ENCODE peak calls at places on chromosomes 16 and 17, in eight cellular contexts. B is stomach, J is H54, M is IMR-90, R is HCT116, X is uterus, V is upper lobe of left lung, P is body of pancreas. G is an unnamed sample.

GRCh38 chr17:14297161-14297851 is 3.6 kb upstream of the HS3ST3B1 start:
- DNase-seq in X (no peak), V (peak), P (peak), B (peak), J (no peak), R (no peak), M (no peak), G (no peak)

GRCh38 chr16:77290451-77291110 is 91.4 kb downstream of the SYCE1L start:
- DNase-seq in M (peak), X (no peak), V (no peak), P (no peak), J (no peak), R (no peak), B (no peak), G (no peak)

GRCh38 chr17:30332057-30332542 is 1.8 kb downstream of the TMIGD1 start:
- DNase-seq in B (no peak), V (no peak), X (no peak), P (no peak), R (no peak), M (peak), J (no peak), G (no peak)

GRCh38 chr17:79814966-79815835 is 18.3 kb upstream of the CBX8 start:
- DNase-seq in R (no peak), M (no peak), B (peak), X (no peak), J (no peak), P (peak), V (peak), G (no peak)

GRCh38 chr17:77875881-77876509 is 82.5 kb upstream of the TNRC6C start:
- DNase-seq in J (peak), R (peak), V (no peak), M (peak), B (no peak), P (no peak), X (no peak), G (no peak)

GRCh38 chr16:17836868-17837602 is 366.3 kb upstream of the XYLT1 start:
- DNase-seq in X (no peak), M (peak), V (no peak), B (no peak), R (peak), J (peak), P (no peak), G (no peak)

GRCh38 chr17:60321336-60322055 is 70.4 kb downstream of the USP32 start:
- DNase-seq in P (no peak), X (no peak), J (no peak), B (no peak), M (no peak), R (no peak), V (no peak), G (no peak)

GRCh38 chr17:59330314-59330942 is 1.0 kb upstream of the YPEL2 start:
- DNase-seq in X (peak), V (no peak), R (no peak), P (peak), B (peak), J (no peak), M (no peak), G (no peak)

GRCh38 chr16:28930652-28931051 is 1.1 kb upstream of the CD19 start:
- DNase-seq in X (no peak), M (no peak), V (no peak), B (no peak), R (no peak), P (no peak), J (no peak), G (no peak)

GRCh38 chr17:80863626-80864025 is 128.0 kb upstream of the CHMP6 start:
- DNase-seq in V (no peak), R (no peak), X (no peak), B (no peak), P (no peak), M (no peak), J (no peak), G (no peak)

GRCh38 chr17:54256530-54256929 is 433.8 kb downstream of the KIF2B start:
- DNase-seq in V (no peak), P (no peak), J (no peak), B (no peak), X (no peak), R (no peak), M (no peak), G (no peak)

GRCh38 chr17:17063546-17064122 is 21.4 kb downstream of the MPRIP start:
- DNase-seq in B (peak), V (no peak), M (no peak), J (peak), P (no peak), X (no peak), R (no peak), G (no peak)

GRCh38 chr17:63406689-63407330 is 39.3 kb downstream of the CYB561 start:
- DNase-seq in P (peak), V (no peak), R (peak), B (peak), J (peak), X (peak), M (peak), G (no peak)

GRCh38 chr16:3945751-3946603 is 65.5 kb upstream of the CREBBP start:
- DNase-seq in R (peak), P (peak), B (peak), V (no peak), M (peak), X (no peak), J (peak), G (no peak)

GRCh38 chr16:10521681-10522274 is 58.6 kb downstream of the EMP2 start:
- DNase-seq in P (peak), X (peak), M (peak), V (no peak), B (peak), J (peak), R (peak), G (peak)

GRCh38 chr17:45895304-45895968 is 1.1 kb downstream of the MAPT start:
- DNase-seq in X (no peak), J (no peak), V (peak), R (no peak), B (no peak), M (no peak), P (no peak), G (no peak)

GRCh38 chr16:50585331-50585776 is 37.2 kb downstream of the NKD1 start:
- DNase-seq in J (no peak), R (no peak), B (peak), V (peak), P (peak), M (no peak), X (peak), G (no peak)

GRCh38 chr16:54816471-54816870 is 114.2 kb upstream of the IRX5 start:
- DNase-seq in P (no peak), J (no peak), B (no peak), R (no peak), X (no peak), V (no peak), M (no peak), G (no peak)

GRCh38 chr16:29925173-29925804 is 737 bp downstream of the KCTD13 start:
- DNase-seq in X (no peak), B (no peak), M (no peak), P (no peak), V (no peak), R (no peak), J (no peak), G (no peak)

GRCh38 chr16:87679593-87680271 is 77.4 kb downstream of the JPH3 start:
- DNase-seq in B (no peak), V (peak), R (no peak), M (no peak), J (no peak), X (no peak), P (no peak), G (no peak)

GRCh38 chr17:64390066-64390465 is 594 bp downstream of the PECAM1 start:
- DNase-seq in P (no peak), R (no peak), M (no peak), B (no peak), V (no peak), J (no peak), X (no peak), G (no peak)

GRCh38 chr17:46063239-46063638 is 64.2 kb downstream of the STH start:
- DNase-seq in P (no peak), B (no peak), R (peak), V (no peak), J (peak), M (peak), X (no peak), G (no peak)

GRCh38 chr17:77327566-77328463 is 187.0 kb downstream of the SEC14L1 start:
- DNase-seq in V (no peak), P (peak), X (no peak), M (no peak), R (no peak), J (no peak), B (peak), G (no peak)

GRCh38 chr17:70767102-70767701 is 597.9 kb downstream of the KCNJ2 start:
- DNase-seq in X (no peak), J (peak), M (peak), R (peak), B (no peak), P (no peak), V (no peak), G (no peak)

GRCh38 chr17:77649717-77650211 is 308.7 kb upstream of the TNRC6C start:
- DNase-seq in V (no peak), B (no peak), J (no peak), P (no peak), M (no peak), X (no peak), R (peak), G (no peak)

GRCh38 chr16:66406534-66407368 is 20.3 kb upstream of the BEAN1 start:
- DNase-seq in B (peak), J (peak), P (peak), R (peak), V (peak), M (peak), X (peak), G (peak)

DNA sequence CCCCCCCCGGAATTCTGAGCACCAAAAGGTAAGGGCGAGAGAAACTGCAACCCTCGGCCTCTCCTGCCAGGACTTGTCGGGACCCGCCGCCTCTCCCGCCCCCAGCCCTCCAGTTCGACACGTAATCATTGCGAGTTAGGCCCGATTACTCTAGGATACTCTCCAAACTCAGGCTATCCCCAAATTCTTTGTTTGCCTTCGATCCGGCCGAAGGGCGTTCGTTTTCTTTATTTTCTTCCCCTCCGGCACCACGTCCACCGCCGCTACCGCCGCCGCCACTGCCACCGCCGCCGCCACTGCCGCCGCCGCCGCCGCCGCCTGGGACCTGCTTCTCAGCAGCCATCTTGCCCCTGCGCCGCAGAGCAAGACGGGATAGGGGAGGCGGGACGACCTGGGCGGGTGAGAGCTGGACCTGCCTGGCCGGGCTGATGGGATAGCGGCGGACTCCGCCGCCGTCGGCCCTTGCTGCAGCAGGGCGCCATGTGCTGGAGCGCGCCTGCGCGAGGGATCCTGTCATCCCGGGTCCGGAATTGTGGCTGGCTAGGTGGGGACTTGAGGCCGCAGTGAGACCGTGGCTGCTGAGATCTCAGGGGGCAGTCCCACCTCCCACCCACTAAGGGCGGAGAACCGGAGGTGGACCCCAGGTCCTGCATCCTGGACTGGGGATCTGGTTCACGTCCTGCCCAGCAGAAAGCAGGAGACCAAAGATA is at the start of gene SRP68:
- DNase-seq in R (peak), J (peak), X (peak), M (peak), P (peak), B (peak), V (peak), G (peak)
- TF ChIP-seq POLR2A in R (peak), J (peak), X (peak), M (peak), P (peak), B (no peak), V (peak), G (peak)

GRCh38 chr16:2156849-2157224 is 1.3 kb downstream of the TRAF7 start:
- DNase-seq in X (no peak), P (no peak), V (peak), R (no peak), B (no peak), J (no peak), M (no peak), G (no peak)
- TF ChIP-seq POLR2A in X (no peak), P (no peak), V (no peak), R (no peak), B (no peak), J (no peak), M (peak), G (no peak)

GRCh38 chr17:51260237-51260959 is at the start of gene UTP18:
- DNase-seq in B (peak), R (peak), V (peak), P (peak), M (peak), J (peak), X (peak), G (peak)
- TF ChIP-seq POLR2A in B (no peak), R (peak), V (peak), P (peak), M (peak), J (peak), X (peak), G (peak)

GRCh38 chr16:75250809-75251279 is 580 bp downstream of the BCAR1 start:
- DNase-seq in P (peak), X (peak), V (peak), J (no peak), R (no peak), B (peak), M (no peak), G (peak)
- TF ChIP-seq POLR2A in P (peak), X (no peak), V (no peak), J (no peak), R (no peak), B (no peak), M (peak), G (no peak)

GRCh38 chr16:75421820-75422126 is 11.5 kb downstream of the CFDP1 start:
- DNase-seq in P (no peak), R (no peak), M (no peak), V (no peak), B (no peak), X (no peak), J (no peak), G (no peak)
- TF ChIP-seq POLR2A in P (no peak), R (no peak), M (no peak), V (no peak), B (no peak), X (no peak), J (no peak), G (no peak)

GRCh38 chr17:67376509-67376891 is 581 bp upstream of the PITPNC1 start:
- DNase-seq in J (no peak), B (peak), X (peak), P (peak), M (peak), V (no peak), R (no peak), G (no peak)

GRCh38 chr17:67377727-67378443 is 804 bp downstream of the PITPNC1 start:
- DNase-seq in X (peak), P (peak), R (no peak), M (peak), B (peak), J (peak), V (peak), G (peak)

GRCh38 chr17:67376892-67377726 is at the start of gene PITPNC1:
- DNase-seq in X (peak), M (peak), V (peak), B (peak), R (peak), P (peak), J (peak), G (peak)

GRCh38 chr17:67379251-67379630 is 2.2 kb downstream of the PITPNC1 start:
- DNase-seq in R (no peak), P (no peak), B (no peak), J (no peak), X (no peak), M (no peak), V (no peak), G (no peak)

DNA sequence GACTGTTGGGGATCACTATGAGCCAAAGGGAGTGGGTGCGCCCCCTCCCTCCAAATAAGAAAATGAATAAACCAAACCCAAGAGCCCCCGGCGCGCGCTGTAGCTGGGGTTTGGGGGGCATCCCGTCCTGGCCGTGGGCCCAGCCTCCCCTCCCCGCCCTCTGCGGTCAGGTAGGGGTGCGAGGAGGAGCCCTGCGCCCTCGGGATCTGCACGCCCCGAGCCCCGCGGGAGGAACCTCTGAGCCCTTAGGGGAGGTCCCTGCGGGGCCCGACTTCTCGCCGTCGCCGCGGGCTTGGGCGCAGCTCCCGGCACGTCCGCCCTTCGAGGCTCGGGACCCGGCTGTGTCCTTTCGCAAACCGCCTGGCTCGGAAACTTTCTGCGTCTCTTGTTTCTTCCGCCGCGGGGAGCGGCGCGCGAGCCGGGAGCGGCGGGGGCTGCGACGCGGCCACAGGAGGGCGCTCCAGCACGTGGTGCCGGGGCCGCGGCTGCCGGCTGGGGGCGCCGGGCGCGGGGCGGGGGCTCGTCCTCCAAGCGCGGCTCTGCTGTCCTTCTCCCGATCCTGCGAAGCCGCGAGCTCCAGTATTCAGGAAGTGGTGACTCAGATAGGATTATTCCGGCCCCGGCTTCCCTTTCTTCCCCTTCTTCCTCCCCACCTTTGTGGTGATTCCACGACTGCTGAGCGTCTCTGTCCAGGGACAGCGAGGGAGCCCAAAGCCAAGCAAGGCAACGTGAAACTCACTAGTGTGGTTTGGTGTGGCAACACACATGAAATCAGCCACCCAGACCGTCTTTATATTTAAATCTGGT is 1.6 kb downstream of the PITPNC1 start:
- DNase-seq in P (peak), J (peak), R (peak), X (peak), B (peak), M (peak), V (peak), G (peak)
- TF ChIP-seq POLR2A in P (peak), J (no peak), R (no peak), X (peak), B (no peak), M (peak), V (peak), G (peak)

GRCh38 chr17:44557653-44558285 is 485 bp downstream of the FZD2 start:
- DNase-seq in V (peak), J (no peak), M (peak), B (peak), R (no peak), X (peak), P (peak), G (no peak)
- TF ChIP-seq POLR2A in V (no peak), J (peak), M (peak), B (no peak), R (no peak), X (no peak), P (no peak), G (no peak)

DNA sequence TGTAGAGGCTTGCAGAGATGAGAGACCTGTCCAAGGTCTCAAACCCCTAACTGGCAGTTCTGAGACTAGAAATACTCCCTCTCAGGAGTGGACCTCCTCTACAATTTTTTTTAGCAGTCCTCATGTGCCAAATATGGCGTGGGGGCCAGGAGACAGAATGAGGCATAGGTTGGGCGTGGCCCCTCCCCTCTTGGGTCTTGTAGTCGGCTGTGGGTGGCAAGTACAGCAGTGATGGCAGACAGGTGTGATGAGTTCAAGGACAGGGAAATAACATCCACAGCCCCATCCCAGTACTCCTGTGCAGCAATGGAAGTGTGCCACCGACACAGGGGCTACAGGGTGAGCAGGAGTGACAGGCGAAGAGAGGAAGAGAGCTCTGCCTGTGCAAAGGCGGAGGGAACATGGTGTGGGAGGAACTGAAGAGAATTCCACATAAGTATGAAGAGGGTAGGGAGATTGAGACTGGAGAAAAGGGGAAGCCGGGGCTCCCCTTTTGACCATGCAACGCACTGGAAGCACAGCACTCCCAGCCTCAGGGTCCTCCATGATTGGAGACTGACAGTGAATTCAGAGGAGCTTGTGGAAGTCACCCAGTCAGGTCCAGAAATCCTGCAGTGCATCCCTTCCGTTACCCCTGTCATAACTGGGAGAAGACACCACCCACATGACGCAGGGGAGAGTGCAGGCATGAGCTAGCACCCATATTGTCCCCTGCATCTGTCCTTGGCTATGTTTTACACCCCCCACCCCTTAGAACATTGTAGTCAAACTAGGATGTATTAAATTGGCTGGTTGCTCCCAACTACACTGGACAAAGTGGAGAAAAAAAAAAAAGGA is 14.8 kb upstream of the CETP start:
- DNase-seq in M (no peak), B (no peak), X (no peak), V (no peak), J (no peak), P (no peak), R (no peak), G (no peak)
- TF ChIP-seq POLR2A in M (no peak), B (no peak), X (no peak), V (no peak), J (no peak), P (no peak), R (no peak), G (peak)

GRCh38 chr17:7329360-7330098 is 394 bp upstream of the NEURL4 start:
- DNase-seq in R (peak), P (peak), B (peak), X (peak), V (peak), M (peak), J (peak), G (peak)
- TF ChIP-seq POLR2A in R (peak), P (peak), B (no peak), X (peak), V (peak), M (no peak), J (peak), G (peak)

GRCh38 chr17:50539762-50540440 is 7.1 kb upstream of the SPATA20 start:
- DNase-seq in B (peak), X (no peak), J (no peak), R (no peak), P (no peak), V (peak), M (no peak), G (no peak)
- TF ChIP-seq POLR2A in B (no peak), X (no peak), J (no peak), R (no peak), P (no peak), V (no peak), M (no peak), G (no peak)

G was measured in GM12892.